ENCODE peak calls at places on chromosomes 2 and 18, in six cellular contexts. A, H, M, S, U and J are unnamed samples.
A peak's percentile ranks its signal among the peaks of the same experiment; 100 is the strongest.

GRCh38 chr2:201558665-201559064 is 84.6 kb downstream of the TMEM237 start:
- DNase-seq in S (no peak), M (no peak), H (no peak), U (no peak), A (no peak), J (no peak)

GRCh38 chr2:37506407-37507068 is 162.1 kb downstream of the QPCT start:
- DNase-seq in S (peak; percentile 49), A (no peak), U (peak; percentile 6), H (no peak), M (peak; percentile 86), J (no peak)

GRCh38 chr2:213688129-213688528 is 403.9 kb downstream of the SPAG16 start:
- DNase-seq in A (no peak), H (no peak), U (no peak), M (no peak), S (no peak), J (no peak)

GRCh38 chr18:59220164-59220783 is 316 bp downstream of the GRP start:
- DNase-seq in H (no peak), S (peak; percentile 11), U (no peak), A (no peak), M (peak; percentile 41), J (no peak)

GRCh38 chr2:18339326-18339725 is 221.1 kb downstream of the RDH14 start:
- DNase-seq in H (no peak), U (peak; percentile 29), A (no peak), M (no peak), S (peak; percentile 25), J (no peak)

GRCh38 chr18:70371085-70371735 is 82.4 kb downstream of the SOCS6 start:
- DNase-seq in M (no peak), U (no peak), S (no peak), A (no peak), H (no peak), J (no peak)

GRCh38 chr2:29589440-29590103 is 331.8 kb downstream of the ALK start:
- DNase-seq in M (no peak), S (no peak), H (no peak), A (no peak), U (no peak), J (no peak)

GRCh38 chr18:7579923-7580542 is 12.9 kb downstream of the PTPRM start:
- DNase-seq in U (no peak), S (no peak), H (no peak), M (peak; percentile 85), A (no peak), J (no peak)

GRCh38 chr2:71603851-71604708 is 150.7 kb downstream of the DYSF start:
- DNase-seq in U (no peak), S (no peak), H (no peak), M (no peak), A (no peak), J (peak; percentile 7)
- TF ChIP-seq CTCF in U (no peak), S (no peak), H (no peak), M (peak; percentile 42), A (no peak), J (no peak)

GRCh38 chr2:204074434-204074833 is 137.9 kb downstream of the ICOS start:
- DNase-seq in S (peak; percentile 58), A (no peak), M (no peak), H (no peak), U (no peak), J (no peak)

GRCh38 chr2:204078003-204078698 is 141.6 kb downstream of the ICOS start:
- DNase-seq in M (no peak), H (no peak), U (no peak), S (no peak), A (no peak), J (no peak)

GRCh38 chr2:204069804-204070203 is 133.2 kb downstream of the ICOS start:
- DNase-seq in S (no peak), U (no peak), A (no peak), H (no peak), M (no peak), J (no peak)

DNA sequence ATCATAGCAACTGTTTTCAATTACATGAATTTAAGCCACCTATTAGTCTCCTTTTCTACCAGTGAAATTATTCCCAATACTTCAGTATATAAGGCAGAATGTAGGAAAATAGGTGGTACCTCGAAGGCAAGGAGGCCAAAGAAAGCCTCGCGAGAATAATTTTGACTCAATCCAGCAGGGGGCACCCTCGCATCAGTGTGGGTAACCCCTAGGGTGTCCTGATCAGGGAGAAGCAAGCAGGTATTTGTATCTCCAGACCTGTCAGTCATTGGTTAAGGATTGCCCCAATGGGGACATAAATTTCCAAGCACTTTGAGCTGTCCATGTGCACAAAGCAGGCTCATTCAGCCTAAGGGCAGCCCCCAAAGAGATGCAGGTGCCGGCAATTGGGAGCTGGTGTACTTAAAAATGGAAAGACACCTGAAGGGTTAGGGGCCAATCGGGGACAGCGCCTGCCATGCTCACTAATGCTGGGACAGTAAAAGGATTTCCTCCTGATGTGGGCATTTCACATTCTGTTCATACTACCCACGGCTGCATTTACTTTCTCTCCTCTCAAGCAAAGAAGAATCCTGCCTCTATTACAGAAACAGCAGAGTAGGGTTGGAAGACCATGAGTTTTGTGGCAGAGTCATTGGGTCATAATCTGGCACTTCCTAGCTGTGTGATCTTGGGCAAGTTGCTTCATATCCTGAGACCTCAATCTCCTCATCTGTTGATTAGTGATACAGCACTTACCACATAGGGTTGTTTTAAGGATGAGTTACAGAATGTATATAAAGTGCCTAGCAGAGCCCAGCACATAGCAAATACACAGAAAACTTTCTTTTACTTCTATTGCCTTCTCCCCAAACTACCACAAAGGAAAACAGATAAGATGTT is 136.1 kb downstream of the ICOS start:
- DNase-seq in S (peak; percentile 8), A (peak; percentile 33), M (peak; percentile 45), H (peak; percentile 82), U (no peak), J (peak; percentile 48)
- TF ChIP-seq CTCF in S (peak; percentile 33), A (peak; percentile 61), M (peak; percentile 40), H (peak; percentile 93), U (peak; percentile 34), J (no peak)

GRCh38 chr18:32576296-32576916 is 105.7 kb upstream of the GAREM1 start:
- DNase-seq in H (peak; percentile 3), M (peak; percentile 69), A (peak; percentile 34), S (peak; percentile 1), U (no peak), J (no peak)
- TF ChIP-seq CTCF in H (no peak), M (peak; percentile 56), A (peak; percentile 66), S (no peak), U (peak; percentile 48), J (no peak)

GRCh38 chr18:3590096-3590655 is 140.2 kb downstream of the TGIF1 start:
- DNase-seq in U (no peak), H (no peak), M (no peak), S (no peak), A (no peak), J (no peak)
- TF ChIP-seq CTCF in U (no peak), H (no peak), M (no peak), S (no peak), A (no peak), J (no peak)

GRCh38 chr2:7430869-7431641 is 513.8 kb downstream of the RNF144A start:
- DNase-seq in H (peak; percentile 87), S (peak; percentile 34), U (no peak), A (peak; percentile 75), M (peak; percentile 53), J (peak; percentile 69)

GRCh38 chr2:7428444-7429204 is 511.4 kb downstream of the RNF144A start:
- DNase-seq in M (no peak), A (no peak), H (no peak), U (no peak), S (no peak), J (no peak)

GRCh38 chr2:7430421-7430868 is 513.2 kb downstream of the RNF144A start:
- DNase-seq in S (no peak), M (no peak), H (peak; percentile 55), A (no peak), U (no peak), J (no peak)

GRCh38 chr2:7427293-7428060 is 510.3 kb downstream of the RNF144A start:
- DNase-seq in M (peak; percentile 69), U (peak; percentile 4), S (peak; percentile 76), H (no peak), A (peak; percentile 30), J (no peak)

GRCh38 chr2:7429733-7430132 is 512.5 kb downstream of the RNF144A start:
- DNase-seq in U (no peak), M (no peak), A (no peak), H (no peak), S (no peak), J (no peak)
- TF ChIP-seq CTCF in U (no peak), M (no peak), A (peak; percentile 23), H (no peak), S (no peak), J (no peak)

GRCh38 chr2:125658583-125658982 is 997.4 kb upstream of the GYPC start:
- DNase-seq in H (no peak), U (no peak), S (no peak), M (no peak), A (no peak), J (no peak)

GRCh38 chr2:125652260-125652659 is 1003.7 kb upstream of the GYPC start:
- DNase-seq in A (no peak), M (no peak), U (no peak), S (no peak), H (no peak), J (no peak)

GRCh38 chr2:125654226-125654625 is 1001.7 kb upstream of the GYPC start:
- DNase-seq in H (no peak), A (no peak), M (no peak), S (no peak), U (no peak), J (no peak)

DNA sequence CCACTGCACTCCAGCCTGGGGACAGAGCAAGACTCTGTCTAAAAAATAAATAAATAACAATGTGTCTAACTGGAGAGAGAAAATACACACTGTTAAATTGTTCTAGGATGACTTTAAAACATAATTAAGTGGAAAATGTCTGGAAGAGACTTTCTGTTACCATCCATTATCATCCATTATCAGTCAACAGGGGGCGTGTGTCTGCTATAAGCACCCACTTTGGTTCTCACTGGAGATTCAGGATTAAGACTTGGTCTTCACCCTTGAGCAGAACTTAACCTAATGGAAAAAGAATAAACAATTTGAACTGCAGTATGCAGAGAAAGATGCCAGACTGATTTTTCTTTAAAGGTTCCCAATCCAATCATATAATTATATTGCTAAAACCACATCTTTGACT is 999.8 kb upstream of the GYPC start:
- DNase-seq in M (no peak), A (no peak), S (no peak), U (no peak), H (no peak), J (no peak)
- TF ChIP-seq CTCF in M (no peak), A (peak; percentile 17), S (no peak), U (no peak), H (no peak), J (no peak)